ENCODE peak calls at places on chromosomes 16 and 17, in four cellular contexts. T is Panc1, H is upper lobe of left lung, D is HepG2. Z is an unnamed sample.

GRCh38 chr17:79051306-79051705 is 23.3 kb upstream of the ENGASE start:
- ATAC-seq in T (no peak), H (no peak), D (no peak), Z (no peak)

GRCh38 chr16:23124315-23124714 is 24.9 kb downstream of the USP31 start:
- ATAC-seq in T (peak), H (peak), D (no peak), Z (peak)

GRCh38 chr17:62652251-62653001 is 25.0 kb downstream of the MRC2 start:
- ATAC-seq in T (peak), H (peak), D (peak), Z (peak)

GRCh38 chr17:71187145-71187878 is 933.5 kb upstream of the SOX9 start:
- ATAC-seq in T (no peak), H (no peak), D (no peak), Z (no peak)

GRCh38 chr16:22728167-22728836 is 85.7 kb upstream of the HS3ST2 start:
- ATAC-seq in T (no peak), H (no peak), D (no peak), Z (no peak)

GRCh38 chr16:11066231-11066870 is 122.0 kb downstream of the CLEC16A start:
- ATAC-seq in T (no peak), H (no peak), D (no peak), Z (no peak)

GRCh38 chr17:79026345-79027273 is 2.6 kb downstream of the C1QTNF1 start:
- ATAC-seq in T (no peak), H (peak), D (peak), Z (peak)

GRCh38 chr17:50647187-50647586 is 12.5 kb downstream of the ABCC3 start:
- ATAC-seq in T (peak), H (no peak), D (no peak), Z (no peak)

GRCh38 chr16:72530434-72530833 is 358.5 kb upstream of the PMFBP1 start:
- ATAC-seq in T (no peak), H (no peak), D (no peak), Z (no peak)

GRCh38 chr16:369866-370436 is 387 bp downstream of the MRPL28 start:
- ATAC-seq in T (peak), H (no peak), D (peak), Z (no peak)

GRCh38 chr17:37180371-37180770 is 195.4 kb upstream of the C17orf78 start:
- ATAC-seq in T (no peak), H (no peak), D (no peak), Z (no peak)

GRCh38 chr16:66903544-66904427 is 14.9 kb downstream of the CDH16 start:
- ATAC-seq in T (no peak), H (no peak), D (no peak), Z (no peak)

GRCh38 chr17:40871316-40871715 is 4.3 kb upstream of the KRT12 start:
- ATAC-seq in T (no peak), H (no peak), D (no peak), Z (no peak)

GRCh38 chr16:85303354-85303883 is 191.1 kb upstream of the CIBAR2 start:
- ATAC-seq in T (peak), H (peak), D (no peak), Z (peak)

GRCh38 chr17:307741-308507 is 44.7 kb downstream of the RPH3AL start:
- ATAC-seq in T (no peak), H (peak), D (no peak), Z (peak)

GRCh38 chr16:29836623-29837022 is 16.4 kb downstream of the MVP start:
- ATAC-seq in T (no peak), H (peak), D (no peak), Z (no peak)

GRCh38 chr17:64289652-64290051 is 26.6 kb upstream of the TEX2 start:
- ATAC-seq in T (no peak), H (no peak), D (no peak), Z (no peak)

GRCh38 chr17:73972056-73972455 is 231.4 kb upstream of the RPL38 start:
- ATAC-seq in T (no peak), H (no peak), D (no peak), Z (no peak)

GRCh38 chr16:72814226-72814625 is 233.7 kb downstream of the ZFHX3 start:
- ATAC-seq in T (no peak), H (no peak), D (no peak), Z (no peak)

GRCh38 chr17:78063489-78063888 is 65.1 kb downstream of the TMC6 start:
- ATAC-seq in T (no peak), H (no peak), D (no peak), Z (no peak)

DNA sequence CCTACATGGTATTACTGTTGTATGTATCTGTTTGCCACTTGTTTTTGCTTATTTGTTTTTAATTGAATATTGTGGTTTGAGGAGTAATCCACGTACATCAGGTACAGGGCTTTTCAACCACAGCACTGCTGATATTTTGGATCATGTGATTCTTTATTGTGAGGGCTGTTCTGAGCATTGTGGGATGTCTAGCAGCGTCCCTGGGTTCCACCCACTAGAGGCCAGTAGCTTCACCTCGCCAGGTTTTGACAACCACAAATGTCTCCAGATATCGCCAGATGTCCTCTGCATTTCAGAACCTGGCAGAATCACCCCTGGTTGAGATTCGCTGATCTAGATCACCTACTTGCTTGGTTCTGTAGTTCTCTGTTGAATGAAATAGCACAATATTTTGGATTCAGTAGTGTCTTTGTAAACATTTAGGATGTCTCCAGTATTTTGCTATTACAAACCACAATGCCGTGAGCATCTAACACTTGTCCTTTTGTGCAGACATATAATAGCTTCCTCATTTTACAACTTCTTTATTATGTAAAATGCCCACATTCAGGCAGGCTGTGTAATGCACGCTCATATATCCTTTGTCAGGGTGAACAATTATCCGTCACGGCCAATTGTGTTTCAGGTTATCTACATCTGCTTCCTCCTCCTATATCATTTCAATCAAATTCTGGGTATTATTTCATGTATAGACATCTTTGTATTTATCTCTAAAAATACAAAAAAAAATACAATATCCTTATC is 380.3 kb downstream of the SNX29 start:
- ATAC-seq in T (no peak), H (no peak), D (no peak), Z (no peak)
- TF ChIP-seq POLR2AphosphoS5 in T (no peak), H (no peak), D (no peak), Z (no peak)

DNA sequence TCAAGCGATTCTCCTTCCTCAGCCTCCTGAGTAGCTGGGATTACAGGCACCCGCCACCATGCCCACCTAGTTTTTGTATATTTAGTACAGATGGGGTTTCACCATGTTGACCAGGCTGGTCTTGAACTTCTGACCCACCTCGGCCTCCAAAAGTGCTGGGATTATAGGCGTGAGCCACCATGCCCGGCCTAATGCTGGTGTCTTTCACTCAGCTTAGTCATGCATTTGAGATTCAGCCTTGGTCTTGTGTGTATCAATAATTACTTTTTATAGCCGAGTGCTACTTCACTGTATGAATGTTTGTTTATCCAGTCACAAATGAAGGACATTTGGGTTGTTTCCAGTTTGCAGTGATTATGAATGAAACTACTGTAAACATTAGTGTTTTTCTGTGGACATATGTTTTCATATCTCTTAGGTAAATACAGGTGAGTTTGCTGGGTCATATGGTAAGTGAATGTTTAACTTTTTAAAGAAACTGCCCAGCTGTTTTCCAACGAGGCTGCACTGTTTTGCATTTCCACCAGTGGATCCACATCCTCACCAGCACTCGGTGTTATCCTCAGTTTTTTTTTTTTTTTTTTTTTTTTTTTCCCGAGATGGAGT is 11.0 kb upstream of the PLCG2 start:
- ATAC-seq in T (no peak), H (no peak), D (peak), Z (no peak)
- TF ChIP-seq CTCF in T (no peak), H (no peak), D (no peak), Z (no peak)

GRCh38 chr16:27512061-27512460 is 37.7 kb downstream of the GTF3C1 start:
- ATAC-seq in T (no peak), H (no peak), D (no peak), Z (no peak)
- TF ChIP-seq POLR2AphosphoS5 in T (no peak), H (no peak), D (no peak), Z (no peak)

DNA sequence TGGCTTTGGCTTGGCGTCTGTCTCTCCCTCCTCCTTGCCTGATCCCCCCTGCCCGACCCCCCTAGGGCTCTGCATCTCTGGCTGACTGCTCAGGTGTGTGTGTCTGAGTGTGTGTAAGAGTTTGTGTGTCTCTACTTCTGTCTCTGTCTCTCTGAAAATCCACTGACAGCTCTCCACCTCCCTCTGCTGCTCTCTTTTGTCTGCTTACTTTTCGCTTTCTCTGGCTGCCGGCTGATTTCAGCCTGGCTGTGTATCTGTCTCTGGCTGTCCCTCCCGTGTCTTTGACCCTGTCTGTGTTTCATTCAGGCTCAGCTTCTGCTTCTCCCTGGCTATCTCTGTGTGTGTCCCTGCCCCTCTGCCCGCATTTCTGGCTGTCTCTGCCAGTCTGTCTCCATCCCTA is 3.8 kb upstream of the SPEM1 start:
- ATAC-seq in T (peak), H (no peak), D (no peak), Z (no peak)
- TF ChIP-seq CTCF in T (no peak), H (no peak), D (peak), Z (no peak)

GRCh38 chr16:70691223-70692129 is 5.6 kb upstream of the MTSS2 start:
- ATAC-seq in T (no peak), H (peak), D (no peak), Z (peak)
- TF ChIP-seq POLR2AphosphoS5 in T (no peak), H (peak), D (no peak), Z (peak)

GRCh38 chr17:4007346-4008081 is 43.3 kb upstream of the ATP2A3 start:
- ATAC-seq in T (no peak), H (no peak), D (no peak), Z (no peak)

GRCh38 chr17:4006745-4007211 is 42.5 kb upstream of the ATP2A3 start:
- ATAC-seq in T (no peak), H (no peak), D (no peak), Z (no peak)

GRCh38 chr17:4008496-4009163 is 44.4 kb upstream of the ATP2A3 start:
- ATAC-seq in T (no peak), H (no peak), D (no peak), Z (no peak)

GRCh38 chr17:4009164-4009785 is 45.0 kb upstream of the ATP2A3 start:
- ATAC-seq in T (no peak), H (no peak), D (no peak), Z (no peak)

DNA sequence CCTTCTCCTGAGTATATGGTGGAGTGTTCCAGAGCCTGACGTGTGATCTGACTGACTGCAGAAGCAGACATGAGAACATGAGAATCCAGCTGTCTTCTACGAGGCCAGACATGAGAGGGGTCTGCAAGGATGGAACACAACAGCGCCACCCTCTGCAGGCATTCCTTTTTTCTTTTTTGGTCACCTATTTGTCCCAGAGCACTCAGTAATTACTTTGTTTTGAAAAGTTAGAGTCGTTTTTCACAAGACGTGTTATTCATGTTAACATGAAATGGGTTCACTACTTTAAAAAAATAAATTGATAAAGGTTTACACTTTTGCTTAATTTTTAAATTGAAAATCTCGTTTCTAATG is 43.8 kb upstream of the ATP2A3 start:
- ATAC-seq in T (no peak), H (no peak), D (no peak), Z (no peak)
- TF ChIP-seq CTCF in T (no peak), H (no peak), D (no peak), Z (no peak)

GRCh38 chr17:1785925-1786324 is 24.1 kb downstream of the SERPINF1 start:
- ATAC-seq in T (no peak), H (no peak), D (no peak), Z (no peak)

GRCh38 chr17:1782171-1782567 is 20.3 kb downstream of the SERPINF1 start:
- ATAC-seq in T (no peak), H (no peak), D (no peak), Z (no peak)

GRCh38 chr17:1783271-1783670 is 21.4 kb downstream of the SERPINF1 start:
- ATAC-seq in T (no peak), H (peak), D (no peak), Z (no peak)

GRCh38 chr17:1786708-1787107 is 24.8 kb downstream of the SERPINF1 start:
- ATAC-seq in T (no peak), H (no peak), D (no peak), Z (no peak)

GRCh38 chr17:1783834-1784611 is 22.2 kb downstream of the SERPINF1 start:
- ATAC-seq in T (peak), H (peak), D (peak), Z (peak)
- TF ChIP-seq POLR2AphosphoS5 in T (no peak), H (peak), D (no peak), Z (peak)

GRCh38 chr17:42438600-42439567 is 15.8 kb upstream of the CAVIN1 start:
- ATAC-seq in T (no peak), H (peak), D (peak), Z (no peak)
- TF ChIP-seq CTCF in T (peak), H (no peak), D (peak), Z (no peak)

DNA sequence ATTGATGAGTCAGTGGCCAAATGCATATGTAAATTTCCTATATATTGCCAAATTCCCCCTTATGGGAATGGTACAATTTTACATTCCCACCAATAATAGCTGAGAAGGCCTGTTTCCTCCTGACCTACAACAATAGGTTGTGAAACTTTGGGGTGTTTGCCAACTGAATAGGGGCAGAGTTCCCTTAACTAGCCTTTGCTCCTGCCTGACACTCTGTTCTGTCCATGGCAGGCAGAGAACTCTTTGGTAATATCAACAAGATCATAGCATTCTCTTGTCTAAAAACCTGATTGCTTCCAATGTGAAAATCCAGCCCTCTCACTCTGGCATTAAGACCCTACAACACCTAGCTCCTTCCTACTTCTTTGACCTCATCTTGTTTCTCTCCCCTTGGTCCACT is 149.7 kb downstream of the HAPSTR1 start:
- ATAC-seq in T (no peak), H (no peak), D (peak), Z (no peak)
- TF ChIP-seq POLR2AphosphoS5 in T (no peak), H (no peak), D (no peak), Z (no peak)

Z was measured in gastroesophageal sphincter.